ENCODE peak calls at places on chromosomes 7 and 10, in seven cellular contexts. One of them, this sample, is unnamed.

GRCh38 chr7:116487907-116488521 is 11.5 kb upstream of the CAV2 start:
- DNase-seq in H1: no peak
- DNase-seq in IMR-90: no peak
- DNase-seq in mesenchymal stem cell: no peak
- DNase-seq in H9: no peak
- DNase-seq in trophoblast cell: no peak
- DNase-seq in mesendoderm: no peak
- DNase-seq in this sample: no peak

GRCh38 chr7:123571684-123572083 is 14.1 kb upstream of the NDUFA5 start:
- DNase-seq in mesenchymal stem cell: peak
- DNase-seq in IMR-90: peak
- DNase-seq in mesendoderm: no peak
- DNase-seq in H1: no peak
- DNase-seq in trophoblast cell: no peak
- DNase-seq in H9: no peak
- DNase-seq in this sample: no peak

GRCh38 chr7:2838873-2839578 is 5.1 kb downstream of the GNA12 start:
- DNase-seq in H1: no peak
- DNase-seq in IMR-90: no peak
- DNase-seq in trophoblast cell: no peak
- DNase-seq in mesenchymal stem cell: no peak
- DNase-seq in H9: no peak
- DNase-seq in mesendoderm: no peak
- DNase-seq in this sample: no peak

GRCh38 chr10:110835841-110836240 is 35.9 kb upstream of the PDCD4 start:
- DNase-seq in trophoblast cell: no peak
- DNase-seq in mesenchymal stem cell: no peak
- DNase-seq in H1: no peak
- DNase-seq in IMR-90: no peak
- DNase-seq in H9: no peak
- DNase-seq in mesendoderm: no peak
- DNase-seq in this sample: no peak

GRCh38 chr10:71725998-71726672 is 6.6 kb upstream of the C10orf105 start:
- DNase-seq in trophoblast cell: no peak
- DNase-seq in mesenchymal stem cell: peak
- DNase-seq in mesendoderm: peak
- DNase-seq in IMR-90: peak
- DNase-seq in H1: no peak
- DNase-seq in H9: peak
- DNase-seq in this sample: peak

GRCh38 chr10:73262105-73262730 is 9.8 kb upstream of the MRPS16 start:
- DNase-seq in mesenchymal stem cell: peak
- DNase-seq in trophoblast cell: peak
- DNase-seq in IMR-90: peak
- DNase-seq in H1: no peak
- DNase-seq in H9: no peak
- DNase-seq in mesendoderm: peak
- DNase-seq in this sample: no peak

GRCh38 chr7:44561962-44562621 is 11.6 kb downstream of the DDX56 start:
- DNase-seq in H1: no peak
- DNase-seq in IMR-90: peak
- DNase-seq in mesenchymal stem cell: peak
- DNase-seq in H9: no peak
- DNase-seq in mesendoderm: peak
- DNase-seq in trophoblast cell: peak
- DNase-seq in this sample: no peak

GRCh38 chr10:86795353-86795752 is 38.9 kb downstream of the BMPR1A start:
- DNase-seq in H9: no peak
- DNase-seq in H1: no peak
- DNase-seq in IMR-90: peak
- DNase-seq in mesenchymal stem cell: peak
- DNase-seq in trophoblast cell: no peak
- DNase-seq in mesendoderm: peak
- DNase-seq in this sample: peak

GRCh38 chr10:35092851-35093250 is 2.7 kb upstream of the CUL2 start:
- DNase-seq in mesenchymal stem cell: no peak
- DNase-seq in IMR-90: no peak
- DNase-seq in H1: no peak
- DNase-seq in trophoblast cell: peak
- DNase-seq in mesendoderm: no peak
- DNase-seq in H9: no peak
- DNase-seq in this sample: no peak

GRCh38 chr7:64114791-64115190 is 69.6 kb downstream of the ZNF727 start:
- DNase-seq in H9: no peak
- DNase-seq in mesenchymal stem cell: no peak
- DNase-seq in IMR-90: no peak
- DNase-seq in H1: no peak
- DNase-seq in trophoblast cell: no peak
- DNase-seq in mesendoderm: no peak
- DNase-seq in this sample: no peak

GRCh38 chr7:69864822-69865221 is 266.5 kb downstream of the AUTS2 start:
- DNase-seq in H9: no peak
- DNase-seq in IMR-90: no peak
- DNase-seq in trophoblast cell: no peak
- DNase-seq in mesenchymal stem cell: no peak
- DNase-seq in mesendoderm: no peak
- DNase-seq in H1: no peak
- DNase-seq in this sample: no peak

GRCh38 chr7:44074349-44074695 is 8.0 kb downstream of the POLM start:
- DNase-seq in H9: no peak
- DNase-seq in mesenchymal stem cell: no peak
- DNase-seq in mesendoderm: no peak
- DNase-seq in trophoblast cell: no peak
- DNase-seq in H1: no peak
- DNase-seq in IMR-90: no peak
- DNase-seq in this sample: no peak

GRCh38 chr10:132675031-132675740 is 110.8 kb downstream of the NKX6-2 start:
- DNase-seq in trophoblast cell: no peak
- DNase-seq in mesendoderm: no peak
- DNase-seq in mesenchymal stem cell: no peak
- DNase-seq in IMR-90: no peak
- DNase-seq in H1: no peak
- DNase-seq in H9: peak
- DNase-seq in this sample: no peak

GRCh38 chr10:86688398-86688921 is 20.1 kb downstream of the LDB3 start:
- DNase-seq in mesendoderm: peak
- DNase-seq in mesenchymal stem cell: peak
- DNase-seq in H9: peak
- DNase-seq in H1: peak
- DNase-seq in IMR-90: peak
- DNase-seq in trophoblast cell: peak
- DNase-seq in this sample: peak

GRCh38 chr7:155258233-155258575 is 39.5 kb upstream of the INSIG1 start:
- DNase-seq in H9: no peak
- DNase-seq in IMR-90: peak
- DNase-seq in trophoblast cell: peak
- DNase-seq in mesendoderm: peak
- DNase-seq in mesenchymal stem cell: peak
- DNase-seq in H1: no peak
- DNase-seq in this sample: no peak

GRCh38 chr7:131556055-131556911 is at the start of gene PODXL:
- DNase-seq in H9: peak
- DNase-seq in H1: no peak
- DNase-seq in IMR-90: peak
- DNase-seq in mesenchymal stem cell: peak
- DNase-seq in mesendoderm: peak
- DNase-seq in trophoblast cell: peak
- DNase-seq in this sample: peak

GRCh38 chr7:57403601-57404342 is 46.2 kb upstream of the ZNF716 start:
- DNase-seq in H9: no peak
- DNase-seq in mesenchymal stem cell: no peak
- DNase-seq in H1: no peak
- DNase-seq in mesendoderm: no peak
- DNase-seq in IMR-90: no peak
- DNase-seq in trophoblast cell: peak
- DNase-seq in this sample: no peak

GRCh38 chr7:149734514-149735075 is 38.8 kb downstream of the ZNF467 start:
- DNase-seq in mesendoderm: no peak
- DNase-seq in H9: no peak
- DNase-seq in trophoblast cell: no peak
- DNase-seq in IMR-90: no peak
- DNase-seq in mesenchymal stem cell: no peak
- DNase-seq in H1: no peak
- DNase-seq in this sample: no peak

GRCh38 chr10:71302874-71303568 is 16.0 kb upstream of the SLC29A3 start:
- DNase-seq in mesenchymal stem cell: peak
- DNase-seq in H1: no peak
- DNase-seq in H9: no peak
- DNase-seq in trophoblast cell: no peak
- DNase-seq in IMR-90: peak
- DNase-seq in mesendoderm: peak
- DNase-seq in this sample: peak

GRCh38 chr10:30583778-30584415 is 45.7 kb downstream of the LYZL2 start:
- DNase-seq in mesenchymal stem cell: peak
- DNase-seq in H1: no peak
- DNase-seq in trophoblast cell: peak
- DNase-seq in IMR-90: peak
- DNase-seq in H9: no peak
- DNase-seq in mesendoderm: no peak
- DNase-seq in this sample: no peak

GRCh38 chr10:35613597-35614226 is 8.6 kb downstream of the GJD4 start:
- DNase-seq in mesendoderm: no peak
- DNase-seq in mesenchymal stem cell: peak
- DNase-seq in H9: no peak
- DNase-seq in IMR-90: peak
- DNase-seq in H1: no peak
- DNase-seq in trophoblast cell: no peak
- DNase-seq in this sample: no peak

GRCh38 chr7:142835487-142835886 is 19.4 kb upstream of the EPHB6 start:
- DNase-seq in H1: no peak
- DNase-seq in IMR-90: no peak
- DNase-seq in H9: no peak
- DNase-seq in mesendoderm: peak
- DNase-seq in trophoblast cell: no peak
- DNase-seq in mesenchymal stem cell: no peak
- DNase-seq in this sample: no peak

GRCh38 chr7:103063895-103064294 is 10.7 kb downstream of the FBXL13 start:
- DNase-seq in H9: no peak
- DNase-seq in mesendoderm: peak
- DNase-seq in mesenchymal stem cell: no peak
- DNase-seq in trophoblast cell: no peak
- DNase-seq in H1: no peak
- DNase-seq in IMR-90: no peak
- DNase-seq in this sample: no peak

GRCh38 chr7:116955340-116955739 is 2.0 kb downstream of the ST7 start:
- DNase-seq in trophoblast cell: no peak
- DNase-seq in IMR-90: no peak
- DNase-seq in mesendoderm: no peak
- DNase-seq in mesenchymal stem cell: no peak
- DNase-seq in H1: no peak
- DNase-seq in H9: no peak
- DNase-seq in this sample: no peak

GRCh38 chr7:152366662-152367061 is 69.1 kb downstream of the KMT2C start:
- DNase-seq in trophoblast cell: no peak
- DNase-seq in IMR-90: no peak
- DNase-seq in H9: no peak
- DNase-seq in H1: no peak
- DNase-seq in mesenchymal stem cell: no peak
- DNase-seq in mesendoderm: no peak
- DNase-seq in this sample: no peak
- H3K27ac ChIP-seq in trophoblast cell: no peak
- H3K27ac ChIP-seq in IMR-90: no peak
- H3K27ac ChIP-seq in H9: no peak
- H3K27ac ChIP-seq in H1: no peak
- H3K27ac ChIP-seq in mesenchymal stem cell: no peak
- H3K27ac ChIP-seq in mesendoderm: no peak
- H3K27ac ChIP-seq in this sample: no peak

GRCh38 chr10:14701466-14701865 is 73.2 kb downstream of the FAM107B start:
- DNase-seq in trophoblast cell: no peak
- DNase-seq in H1: no peak
- DNase-seq in mesendoderm: peak
- DNase-seq in mesenchymal stem cell: no peak
- DNase-seq in H9: no peak
- DNase-seq in IMR-90: no peak
- DNase-seq in this sample: no peak
- H3K4ac ChIP-seq in trophoblast cell: no peak
- H3K4ac ChIP-seq in H1: no peak
- H3K4ac ChIP-seq in mesendoderm: no peak
- H3K4ac ChIP-seq in mesenchymal stem cell: no peak
- H3K4ac ChIP-seq in H9: no peak
- H3K4ac ChIP-seq in IMR-90: no peak
- H3K4ac ChIP-seq in this sample: no peak

GRCh38 chr7:148209643-148210042 is 380.9 kb upstream of the C7orf33 start:
- DNase-seq in IMR-90: no peak
- DNase-seq in H9: no peak
- DNase-seq in mesenchymal stem cell: no peak
- DNase-seq in mesendoderm: no peak
- DNase-seq in trophoblast cell: no peak
- DNase-seq in H1: no peak
- DNase-seq in this sample: no peak

DNA sequence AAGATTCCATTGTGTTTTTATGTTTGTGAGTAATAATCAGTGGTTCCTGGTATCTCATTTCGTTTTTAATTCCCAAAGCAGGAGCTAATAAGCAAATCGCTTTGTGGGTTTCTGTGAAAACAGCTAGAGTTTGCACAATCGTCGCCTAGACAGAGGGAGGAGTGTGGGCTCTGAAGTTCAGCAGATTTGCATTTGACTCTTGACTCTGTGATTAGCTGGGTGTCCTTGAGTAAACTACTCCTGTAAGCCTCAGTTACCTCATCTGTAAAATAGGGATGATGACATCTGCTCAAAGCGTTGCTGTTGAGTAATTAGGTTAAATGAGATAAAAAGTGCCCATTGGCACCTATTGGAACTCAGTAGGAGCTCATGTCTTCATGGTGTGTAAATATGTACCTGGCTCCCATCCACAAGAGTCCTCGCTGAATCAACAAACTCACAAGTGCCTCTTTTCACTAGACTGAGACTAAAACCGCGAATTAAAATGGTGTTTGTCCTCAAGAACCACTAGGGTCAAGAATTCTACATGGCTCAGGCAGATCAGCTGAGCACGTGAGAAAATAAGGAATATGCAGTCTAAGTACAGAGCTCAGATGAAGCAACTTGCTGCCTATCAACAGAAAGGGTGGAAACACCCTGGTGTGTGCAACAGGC is 385.8 kb upstream of the C7orf33 start:
- DNase-seq in H9: no peak
- DNase-seq in H1: no peak
- DNase-seq in trophoblast cell: no peak
- DNase-seq in mesendoderm: no peak
- DNase-seq in mesenchymal stem cell: no peak
- DNase-seq in IMR-90: no peak
- DNase-seq in this sample: no peak
- H2AK5ac ChIP-seq in H9: no peak
- H2AK5ac ChIP-seq in H1: no peak
- H2AK5ac ChIP-seq in trophoblast cell: no peak
- H2AK5ac ChIP-seq in mesendoderm: no peak
- H2AK5ac ChIP-seq in mesenchymal stem cell: no peak
- H2AK5ac ChIP-seq in IMR-90: no peak
- H2AK5ac ChIP-seq in this sample: no peak

DNA sequence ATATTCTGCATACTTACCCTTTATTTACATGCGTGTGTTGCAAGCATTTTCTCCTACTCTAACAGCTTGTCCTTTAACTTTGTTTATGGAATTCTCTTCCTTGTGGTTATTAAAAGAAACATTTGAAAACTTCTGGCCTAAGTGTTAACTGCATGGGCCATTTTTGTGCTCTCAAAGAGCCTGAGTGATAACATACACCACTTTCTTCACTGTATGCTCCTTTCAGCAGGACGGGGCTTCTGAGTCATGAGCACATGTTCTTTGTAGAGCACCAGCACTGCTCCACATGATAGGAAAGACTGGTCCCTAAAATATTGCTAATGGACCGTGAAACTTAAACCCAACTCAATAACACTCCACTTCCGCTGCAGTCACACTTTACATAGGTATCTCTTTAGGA is 1093.6 kb upstream of the GHITM start:
- DNase-seq in mesendoderm: no peak
- DNase-seq in IMR-90: no peak
- DNase-seq in mesenchymal stem cell: peak
- DNase-seq in trophoblast cell: no peak
- DNase-seq in H1: no peak
- DNase-seq in H9: no peak
- DNase-seq in this sample: no peak
- H3K27ac ChIP-seq in mesendoderm: no peak
- H3K27ac ChIP-seq in IMR-90: no peak
- H3K27ac ChIP-seq in mesenchymal stem cell: no peak
- H3K27ac ChIP-seq in trophoblast cell: no peak
- H3K27ac ChIP-seq in H1: no peak
- H3K27ac ChIP-seq in H9: no peak
- H3K27ac ChIP-seq in this sample: no peak

This sample was measured in neuronal stem cell.